ENCODE peak calls at places on chromosomes 12 and 14, in four cellular contexts. I, W, T and E are unnamed samples.

GRCh38 chr12:51520576-51521325 is 70.3 kb upstream of the SCN8A start:
- DNase-seq in I (no peak), W (peak), T (no peak), E (no peak)

GRCh38 chr12:101696477-101697196 is 803 bp upstream of the CHPT1 start:
- DNase-seq in I (no peak), W (no peak), T (no peak), E (no peak)

GRCh38 chr12:13376627-13377373 is 180.3 kb downstream of the EMP1 start:
- DNase-seq in I (no peak), W (no peak), T (no peak), E (no peak)

GRCh38 chr12:67419810-67420209 is 150.7 kb downstream of the CAND1 start:
- DNase-seq in I (no peak), W (no peak), T (no peak), E (no peak)

GRCh38 chr12:122437656-122438121 is 15.2 kb upstream of the CLIP1 start:
- DNase-seq in I (no peak), W (peak), T (peak), E (no peak)

GRCh38 chr14:64696355-64696844 is 7.8 kb upstream of the PLEKHG3 start:
- DNase-seq in I (no peak), W (no peak), T (no peak), E (no peak)

GRCh38 chr14:40417777-40418401 is 985.7 kb upstream of the FBXO33 start:
- DNase-seq in I (no peak), W (peak), T (no peak), E (no peak)

GRCh38 chr14:75497191-75497590 is 25.1 kb upstream of the BATF start:
- DNase-seq in I (no peak), W (no peak), T (no peak), E (no peak)

GRCh38 chr14:100363053-100363452 is 39.9 kb downstream of the SLC25A47 start:
- DNase-seq in I (no peak), W (no peak), T (no peak), E (no peak)

GRCh38 chr14:98498019-98498885 is 773.7 kb downstream of the BCL11B start:
- DNase-seq in I (no peak), W (no peak), T (no peak), E (no peak)

GRCh38 chr12:57063991-57064725 is 14.2 kb upstream of the MYO1A start:
- DNase-seq in I (no peak), W (no peak), T (no peak), E (no peak)

GRCh38 chr14:24243336-24243836 is 963 bp upstream of the TINF2 start:
- DNase-seq in I (no peak), W (no peak), T (no peak), E (no peak)

GRCh38 chr12:104314242-104314614 is 10.7 kb downstream of the EID3 start:
- DNase-seq in I (no peak), W (no peak), T (no peak), E (peak)